ENCODE peak calls at places on chromosomes 16 and 17, in seven cellular contexts. D is ELR; A is NCI-H2029; L is stimulated activated CD8-positive, alpha-beta memory T cell treated with anti-CD3 and anti-CD28 coated beads, Interleukin-4, amount 100 ng/mL, for 4 hours; M is endodermal cell; U is neural crest cell; O is immature natural killer cell. E is an unnamed sample.

GRCh38 chr16:66512589-66513404 is 37.1 kb downstream of the TK2 start:
- DNase-seq in D (peak; percentile 60), L (no peak), U (no peak), A (no peak), O (no peak), M (no peak), E (no peak)

GRCh38 chr17:7334938-7335538 is 1.3 kb upstream of the ACAP1 start:
- DNase-seq in U (no peak), M (no peak), A (no peak), L (no peak), O (no peak), D (no peak), E (no peak)

GRCh38 chr17:59423137-59423703 is 91.8 kb downstream of the YPEL2 start:
- DNase-seq in M (peak; percentile 80), O (no peak), L (no peak), A (no peak), U (no peak), D (peak; percentile 77), E (peak; percentile 18)

GRCh38 chr17:75509528-75510258 is 5.6 kb downstream of the CASKIN2 start:
- DNase-seq in L (no peak), D (no peak), U (no peak), O (no peak), A (no peak), M (no peak), E (no peak)

GRCh38 chr17:38556234-38556633 is 49.5 kb downstream of the SRCIN1 start:
- DNase-seq in U (no peak), A (no peak), O (no peak), M (no peak), D (no peak), L (no peak), E (no peak)

GRCh38 chr17:74916136-74916850 is 6.8 kb downstream of the USH1G start:
- DNase-seq in L (no peak), M (no peak), D (no peak), U (no peak), O (no peak), A (no peak), E (no peak)

GRCh38 chr16:53816211-53816610 is 112.3 kb downstream of the FTO start:
- DNase-seq in M (no peak), L (no peak), O (no peak), D (peak; percentile 18), A (no peak), U (no peak), E (no peak)

GRCh38 chr17:43766413-43767052 is 7.9 kb upstream of the SOST start:
- DNase-seq in L (no peak), D (peak; percentile 71), U (peak; percentile 62), M (peak; percentile 90), A (no peak), O (no peak), E (peak; percentile 72)

GRCh38 chr17:38656959-38657823 is 17.6 kb downstream of the EPOP start:
- DNase-seq in U (no peak), M (peak; percentile 62), O (no peak), L (no peak), D (no peak), A (no peak), E (no peak)

GRCh38 chr17:79192503-79193500 is 118.2 kb downstream of the ENGASE start:
- DNase-seq in L (no peak), D (peak; percentile 41), A (no peak), M (peak; percentile 97), O (no peak), U (peak; percentile 78), E (peak; percentile 96)

GRCh38 chr16:11497329-11497805 is 89.4 kb downstream of the LITAF start:
- DNase-seq in U (peak; percentile 41), O (peak; percentile 26), M (peak; percentile 83), A (peak; percentile 85), D (peak; percentile 62), L (no peak), E (peak; percentile 57)

GRCh38 chr16:82756283-82756599 is 129.5 kb downstream of the CDH13 start:
- DNase-seq in O (no peak), U (no peak), D (peak; percentile 46), A (no peak), M (no peak), L (no peak), E (no peak)

GRCh38 chr16:53147500-53148065 is 92.8 kb downstream of the CHD9 start:
- DNase-seq in D (no peak), A (no peak), O (no peak), L (no peak), M (no peak), U (no peak), E (no peak)

GRCh38 chr16:68612996-68613395 is 32.1 kb upstream of the CDH3 start:
- DNase-seq in O (no peak), A (no peak), U (no peak), L (no peak), M (no peak), D (no peak), E (no peak)

GRCh38 chr16:30184430-30185140 is 1.2 kb downstream of the CORO1A start:
- DNase-seq in L (no peak), D (no peak), A (peak; percentile 78), O (no peak), U (no peak), M (peak; percentile 47), E (no peak)

GRCh38 chr17:63647065-63647725 is 25.0 kb downstream of the MAP3K3 start:
- DNase-seq in D (peak; percentile 28), U (no peak), A (no peak), L (no peak), O (no peak), M (peak; percentile 54), E (no peak)

GRCh38 chr17:17156511-17156910 is 49.6 kb downstream of the PLD6 start:
- DNase-seq in M (no peak), O (no peak), L (no peak), A (no peak), U (no peak), D (peak; percentile 62), E (no peak)

GRCh38 chr17:17147821-17148220 is 58.3 kb downstream of the PLD6 start:
- DNase-seq in D (no peak), L (no peak), A (no peak), U (no peak), M (no peak), O (no peak), E (no peak)

GRCh38 chr16:66262253-66263167 is 104.0 kb upstream of the CDH5 start:
- DNase-seq in M (peak; percentile 30), O (no peak), L (no peak), D (no peak), U (no peak), A (no peak), E (no peak)

GRCh38 chr17:80123791-80124190 is 22.4 kb downstream of the GAA start:
- DNase-seq in D (peak; percentile 33), M (no peak), L (no peak), U (no peak), O (no peak), A (no peak), E (no peak)

GRCh38 chr16:4428500-4428899 is 2.8 kb downstream of the DNAJA3 start:
- DNase-seq in M (no peak), O (no peak), U (no peak), A (no peak), L (no peak), D (no peak), E (no peak)

GRCh38 chr16:2194166-2194834 is 2.1 kb downstream of the CASKIN1 start:
- DNase-seq in O (no peak), U (no peak), L (no peak), M (no peak), A (no peak), D (peak; percentile 76), E (peak; percentile 65)

GRCh38 chr16:55249936-55250335 is 74.1 kb upstream of the IRX6 start:
- DNase-seq in O (no peak), A (no peak), M (no peak), D (no peak), L (no peak), U (no peak), E (no peak)

GRCh38 chr17:53627511-53627910 is 195.2 kb upstream of the KIF2B start:
- DNase-seq in A (no peak), D (peak; percentile 85), M (no peak), L (no peak), U (no peak), O (no peak), E (no peak)

GRCh38 chr17:312476-313148 is 40.0 kb downstream of the RPH3AL start:
- DNase-seq in A (no peak), U (no peak), M (no peak), O (no peak), D (no peak), L (no peak), E (no peak)

GRCh38 chr17:42305543-42306384 is 17.5 kb downstream of the STAT5A start:
- DNase-seq in U (no peak), L (no peak), D (no peak), M (no peak), A (no peak), O (no peak), E (no peak)

GRCh38 chr17:73592531-73592961 is 51.7 kb downstream of the SDK2 start:
- DNase-seq in L (no peak), U (no peak), D (no peak), A (no peak), O (no peak), M (no peak), E (no peak)

GRCh38 chr16:76194621-76195015 is 82.6 kb upstream of the CNTNAP4 start:
- DNase-seq in U (no peak), O (no peak), A (no peak), M (no peak), D (peak; percentile 3), L (no peak), E (no peak)

GRCh38 chr16:74449470-74449869 is 28.2 kb upstream of the CLEC18B start:
- DNase-seq in M (no peak), L (no peak), U (no peak), D (peak; percentile 90), A (no peak), O (no peak), E (no peak)

GRCh38 chr16:3825103-3825502 is 55.4 kb downstream of the CREBBP start:
- DNase-seq in M (no peak), D (peak; percentile 59), L (no peak), A (no peak), O (no peak), U (no peak), E (no peak)

GRCh38 chr17:31099051-31099450 is 4.3 kb downstream of the NF1 start:
- DNase-seq in M (no peak), O (no peak), A (no peak), U (no peak), D (no peak), L (no peak), E (no peak)

GRCh38 chr16:72256398-72257048 is 84.6 kb upstream of the PMFBP1 start:
- DNase-seq in O (no peak), A (no peak), M (no peak), D (peak; percentile 77), L (no peak), U (no peak), E (no peak)

GRCh38 chr17:42459983-42460300 is 1.3 kb downstream of the ATP6V0A1 start:
- DNase-seq in U (no peak), A (peak; percentile 3), L (no peak), O (peak; percentile 29), M (no peak), D (peak; percentile 66), E (peak; percentile 8)

GRCh38 chr17:51647873-51648272 is 387.5 kb downstream of the UTP18 start:
- DNase-seq in O (no peak), A (no peak), L (no peak), U (no peak), D (no peak), M (no peak), E (no peak)

GRCh38 chr17:48907713-48908046 is 527 bp upstream of the UBE2Z start:
- DNase-seq in M (no peak), L (no peak), D (peak; percentile 68), U (no peak), A (no peak), O (no peak), E (no peak)

GRCh38 chr16:66070140-66070887 is 296.2 kb upstream of the CDH5 start:
- DNase-seq in M (no peak), U (no peak), O (no peak), A (peak; percentile 50), L (no peak), D (no peak), E (no peak)

E was measured in nephron progenitor cell.